ENCODE peak calls at places on chromosomes 5 and 9, in six cellular contexts. H is LNCaP clone FGC; P is CD8-positive, alpha-beta memory T cell; R is fibroblast of the aortic adventitia; Q is transverse colon; S is uterus. J is an unnamed sample.

GRCh38 chr9:128822407-128823042 is 4.2 kb downstream of the ENDOG start:
- DNase-seq in H (no peak), P (no peak), R (no peak), Q (no peak), S (no peak), J (no peak)

GRCh38 chr9:91954841-91955471 is 4.9 kb upstream of the ROR2 start:
- DNase-seq in H (peak), P (no peak), R (peak), Q (peak), S (peak), J (no peak)

GRCh38 chr5:37554938-37555337 is 175.8 kb downstream of the WDR70 start:
- DNase-seq in H (no peak), P (no peak), R (no peak), Q (no peak), S (no peak), J (no peak)

GRCh38 chr5:156505101-156505500 is 178.1 kb downstream of the SGCD start:
- DNase-seq in H (no peak), P (no peak), R (no peak), Q (no peak), S (no peak), J (no peak)

GRCh38 chr9:76761448-76761847 is 2.8 kb upstream of the PCA3 start:
- DNase-seq in H (no peak), P (no peak), R (peak), Q (no peak), S (no peak), J (no peak)

GRCh38 chr5:15585128-15585527 is 85.1 kb downstream of the FBXL7 start:
- DNase-seq in H (no peak), P (no peak), R (peak), Q (no peak), S (no peak), J (no peak)

GRCh38 chr5:60372786-60373185 is 327.2 kb downstream of the DEPDC1B start:
- DNase-seq in H (no peak), P (no peak), R (no peak), Q (no peak), S (no peak), J (no peak)

GRCh38 chr9:111601237-111602018 is 2.0 kb upstream of the PTGR1 start:
- DNase-seq in H (peak), P (no peak), R (peak), Q (no peak), S (no peak), J (no peak)

GRCh38 chr5:31208043-31208442 is 14.6 kb downstream of the CDH6 start:
- DNase-seq in H (no peak), P (no peak), R (no peak), Q (no peak), S (no peak), J (no peak)

GRCh38 chr9:88969646-88970373 is 21.5 kb upstream of the S1PR3 start:
- DNase-seq in H (no peak), P (no peak), R (no peak), Q (no peak), S (no peak), J (no peak)

GRCh38 chr9:77440057-77440456 is 208.1 kb downstream of the GNA14 start:
- DNase-seq in H (no peak), P (no peak), R (peak), Q (no peak), S (no peak), J (no peak)

GRCh38 chr9:7780261-7780988 is 19.2 kb downstream of the DMAC1 start:
- DNase-seq in H (no peak), P (no peak), R (peak), Q (no peak), S (no peak), J (no peak)

GRCh38 chr9:115207003-115207837 is 89.3 kb upstream of the TNC start:
- DNase-seq in H (no peak), P (no peak), R (no peak), Q (no peak), S (no peak), J (peak)

GRCh38 chr5:124883686-124884085 is 137.2 kb upstream of the ZNF608 start:
- DNase-seq in H (no peak), P (no peak), R (no peak), Q (no peak), S (no peak), J (no peak)

GRCh38 chr9:85290019-85290418 is 451.7 kb downstream of the AGTPBP1 start:
- DNase-seq in H (no peak), P (no peak), R (no peak), Q (no peak), S (no peak), J (no peak)

GRCh38 chr9:91725651-91726050 is 224.4 kb downstream of the ROR2 start:
- DNase-seq in H (no peak), P (no peak), R (no peak), Q (no peak), S (no peak), J (no peak)

GRCh38 chr9:102795532-102795931 is 199.6 kb upstream of the CYLC2 start:
- DNase-seq in H (no peak), P (no peak), R (no peak), Q (no peak), S (no peak), J (no peak)

GRCh38 chr9:102796244-102796643 is 198.9 kb upstream of the CYLC2 start:
- DNase-seq in H (no peak), P (no peak), R (no peak), Q (no peak), S (no peak), J (no peak)
- H3K4me3 ChIP-seq in H (no peak), P (no peak), R (no peak), Q (no peak), S (no peak), J (no peak)

DNA sequence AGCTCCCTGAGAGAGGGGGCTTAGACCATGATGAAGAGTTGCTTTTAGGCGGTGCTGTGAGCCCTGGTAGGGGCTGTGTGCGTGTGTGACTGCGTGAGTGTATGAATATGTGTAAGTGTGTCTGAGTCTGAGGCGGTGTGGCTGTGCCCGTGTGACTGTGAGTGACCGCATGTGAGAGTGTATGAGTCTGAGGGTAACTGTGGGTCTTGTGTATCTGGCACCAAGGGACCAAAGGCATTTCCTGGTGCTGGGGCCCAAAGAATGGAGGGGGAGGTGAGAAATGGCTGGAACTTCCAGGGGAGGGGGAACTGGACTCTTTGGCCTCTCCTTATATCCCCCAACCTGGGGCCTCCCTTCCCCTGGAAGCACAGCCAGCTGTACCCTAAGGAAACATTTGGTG is 1.1 kb downstream of the IL11RA start:
- DNase-seq in H (no peak), P (no peak), R (peak), Q (no peak), S (no peak), J (no peak)
- H3K4me3 ChIP-seq in H (no peak), P (no peak), R (peak), Q (no peak), S (no peak), J (no peak)

DNA sequence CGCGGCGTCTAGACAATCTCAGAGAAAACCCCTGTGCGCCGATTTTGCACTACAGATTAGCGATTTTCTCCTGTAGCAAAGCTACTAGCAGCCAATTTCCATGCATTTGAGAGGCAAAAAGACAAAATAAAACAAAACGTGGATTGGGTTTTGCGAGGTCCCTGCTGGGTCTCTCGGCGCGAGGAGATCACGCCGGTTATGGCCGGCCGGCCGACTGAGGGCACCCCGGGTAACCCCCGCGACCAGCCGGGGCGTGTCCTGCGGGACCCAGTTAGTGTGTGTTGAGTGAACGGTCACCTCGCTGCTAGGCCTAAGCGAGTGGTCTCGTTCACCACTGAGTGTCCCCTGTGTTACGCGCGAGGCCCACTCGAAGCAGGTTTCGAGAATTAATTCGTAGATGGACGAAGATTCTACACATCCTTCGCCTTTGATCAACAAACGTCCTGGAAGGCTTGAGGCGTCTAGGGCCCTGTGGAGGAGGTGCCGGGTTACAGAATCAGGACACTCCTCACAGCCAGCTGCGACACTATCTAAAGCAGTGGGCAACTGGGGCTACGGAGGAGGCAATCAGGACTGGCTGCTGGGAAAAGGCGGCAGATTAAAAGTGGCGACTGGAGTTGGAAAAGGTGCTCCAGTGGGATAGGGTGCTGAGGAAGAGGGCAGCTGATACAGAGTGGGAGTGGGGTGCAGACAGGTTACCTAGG is 792 bp upstream of the VDAC1 start:
- DNase-seq in H (no peak), P (peak), R (no peak), Q (peak), S (peak), J (no peak)
- H3K4me3 ChIP-seq in H (peak), P (peak), R (peak), Q (peak), S (peak), J (peak)

GRCh38 chr9:18474778-18475177 is 825 bp downstream of the ADAMTSL1 start:
- DNase-seq in H (no peak), P (no peak), R (peak), Q (no peak), S (no peak), J (no peak)

GRCh38 chr9:18478517-18479361 is 4.8 kb downstream of the ADAMTSL1 start:
- DNase-seq in H (no peak), P (no peak), R (peak), Q (no peak), S (no peak), J (no peak)

GRCh38 chr9:18479405-18479804 is 5.5 kb downstream of the ADAMTSL1 start:
- DNase-seq in H (no peak), P (no peak), R (no peak), Q (no peak), S (no peak), J (no peak)

GRCh38 chr9:18477719-18478118 is 3.8 kb downstream of the ADAMTSL1 start:
- DNase-seq in H (no peak), P (no peak), R (peak), Q (no peak), S (no peak), J (no peak)

DNA sequence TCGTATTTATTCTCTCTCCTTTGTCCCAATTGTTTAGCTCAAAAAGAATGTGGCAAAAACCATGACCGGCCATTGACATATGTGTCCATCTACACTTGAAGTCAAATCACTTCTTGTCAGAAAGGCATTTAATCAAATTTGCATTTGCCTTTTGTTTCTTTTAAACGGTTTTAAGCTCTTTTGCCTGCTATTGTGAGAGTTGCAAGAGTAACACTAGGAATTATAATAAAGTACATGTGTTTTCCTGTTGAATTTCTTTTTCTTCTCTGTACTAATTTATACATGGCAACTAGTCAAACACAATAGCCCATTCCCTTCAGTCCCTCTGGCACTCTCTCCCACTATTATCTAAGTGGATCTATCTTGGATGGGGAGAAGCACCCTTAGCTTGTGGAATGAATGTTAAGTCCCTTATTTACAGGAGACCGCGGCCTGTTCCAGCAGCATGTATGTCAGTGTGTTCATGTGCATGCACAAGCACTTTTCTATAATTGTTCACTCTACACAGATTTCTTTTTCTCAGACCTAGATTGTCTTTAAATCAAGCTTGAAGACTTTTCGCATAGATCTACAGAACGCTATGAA is 3.3 kb downstream of the ADAMTSL1 start:
- DNase-seq in H (no peak), P (no peak), R (peak), Q (no peak), S (no peak), J (no peak)
- H3K4me3 ChIP-seq in H (no peak), P (no peak), R (peak), Q (no peak), S (no peak), J (no peak)

DNA sequence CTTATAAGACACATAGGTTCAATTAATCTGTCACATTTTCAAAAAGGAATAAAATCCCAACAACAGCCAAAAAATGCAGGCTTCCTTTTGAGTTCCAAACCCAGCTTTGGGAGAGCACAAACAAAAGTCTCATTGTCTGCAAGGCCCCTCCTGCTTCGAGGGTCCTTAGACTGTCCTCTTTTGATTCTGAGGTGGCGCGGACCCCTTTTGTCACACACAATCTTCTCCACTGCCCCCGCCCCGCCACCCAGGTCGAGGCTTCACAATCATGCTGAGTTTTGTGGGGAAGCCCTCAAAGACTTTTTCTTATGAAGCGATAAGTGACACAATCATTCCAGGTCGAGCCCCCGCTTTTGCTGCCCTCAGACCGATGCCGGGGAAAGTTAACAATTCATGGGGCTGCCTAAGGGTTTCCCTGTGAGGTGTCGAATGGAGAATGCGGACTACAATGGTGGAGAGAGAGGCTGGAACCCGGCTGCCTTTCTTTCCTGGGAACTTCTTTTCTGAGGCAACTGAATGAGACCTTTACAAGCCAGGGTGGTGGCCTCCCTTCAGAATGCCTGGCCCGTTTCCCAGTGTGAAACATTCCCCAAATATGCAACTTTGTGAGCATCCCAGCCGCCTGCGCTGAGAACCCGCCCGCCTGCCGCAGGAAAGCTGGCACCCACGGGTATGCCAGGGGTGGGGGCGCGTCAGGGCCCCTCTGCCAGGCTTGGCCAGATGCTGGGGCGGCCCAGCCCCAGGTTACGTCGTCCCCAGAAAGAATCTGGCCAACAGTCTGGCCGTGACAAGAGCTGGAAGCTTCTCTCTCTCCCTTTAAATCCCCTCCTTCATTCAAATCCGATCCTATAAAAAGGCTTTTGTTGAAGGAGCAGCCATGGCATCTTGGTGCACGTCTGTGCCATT is 71.9 kb downstream of the MAP1B start:
- DNase-seq in H (no peak), P (no peak), R (peak), Q (peak), S (peak), J (no peak)
- H3K4me3 ChIP-seq in H (no peak), P (no peak), R (peak), Q (no peak), S (peak), J (no peak)

GRCh38 chr5:172749076-172749475 is 21.9 kb downstream of the DUSP1 start:
- DNase-seq in H (no peak), P (no peak), R (no peak), Q (no peak), S (no peak), J (no peak)

GRCh38 chr5:172747471-172747870 is 23.5 kb downstream of the DUSP1 start:
- DNase-seq in H (no peak), P (no peak), R (no peak), Q (no peak), S (no peak), J (no peak)

GRCh38 chr5:172749881-172750608 is 20.9 kb downstream of the DUSP1 start:
- DNase-seq in H (no peak), P (no peak), R (peak), Q (peak), S (peak), J (no peak)

GRCh38 chr5:172746725-172747124 is 24.3 kb downstream of the DUSP1 start:
- DNase-seq in H (no peak), P (no peak), R (no peak), Q (no peak), S (no peak), J (no peak)

DNA sequence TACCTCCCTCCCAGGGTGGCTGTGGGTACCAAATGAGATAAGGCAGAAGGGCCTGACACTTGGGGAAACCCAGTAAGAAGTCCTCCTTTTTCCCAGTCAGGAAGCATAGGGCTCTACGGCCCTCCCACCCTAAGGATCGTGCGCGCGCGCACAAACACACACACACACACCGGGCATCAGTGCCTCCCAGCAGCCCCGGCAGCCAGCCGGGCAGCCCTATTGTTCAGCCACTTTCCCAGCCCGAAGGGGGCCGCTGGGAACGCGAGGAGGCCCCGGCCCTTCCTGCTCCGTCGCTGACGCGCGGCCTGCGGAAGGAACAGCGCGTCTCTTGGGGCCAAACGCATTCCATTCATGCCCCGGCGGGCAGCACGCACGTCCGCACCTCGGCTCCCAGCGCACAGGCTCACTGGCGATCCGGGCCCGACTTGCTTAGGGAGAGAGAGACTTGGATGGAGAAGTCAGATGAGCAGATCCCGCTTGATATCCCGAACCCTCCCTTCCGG is 22.6 kb downstream of the DUSP1 start:
- DNase-seq in H (no peak), P (no peak), R (no peak), Q (no peak), S (peak), J (no peak)
- H3K4me3 ChIP-seq in H (no peak), P (no peak), R (no peak), Q (no peak), S (no peak), J (no peak)

GRCh38 chr9:95570646-95571045 is 53.9 kb upstream of the PTCH1 start:
- DNase-seq in H (no peak), P (no peak), R (no peak), Q (no peak), S (no peak), J (no peak)
- H3K4me3 ChIP-seq in H (no peak), P (no peak), R (no peak), Q (no peak), S (no peak), J (no peak)

J was measured in CD4-positive, CD25-positive, alpha-beta regulatory T cell.